ENCODE peak calls at places on chromosomes 13 and 19, in six cellular contexts. E is CD8-positive, alpha-beta T cell; I is stomach; C is esophagus squamous epithelium; F is osteoblast; Q is thoracic aorta. X is an unnamed sample.

GRCh38 chr13:27375686-27376326 is 48.6 kb upstream of the GTF3A start:
- DNase-seq in E (peak; percentile 63), I (peak; percentile 70), C (no peak), F (peak; percentile 85), Q (no peak), X (no peak)

GRCh38 chr13:76014618-76015315 is 378.6 kb downstream of the LMO7 start:
- DNase-seq in E (no peak), I (no peak), C (no peak), F (peak; percentile 10), Q (no peak), X (no peak)

GRCh38 chr19:45173816-45174215 is 4.2 kb downstream of the TRAPPC6A start:
- DNase-seq in E (no peak), I (no peak), C (no peak), F (peak; percentile 97), Q (no peak), X (no peak)

GRCh38 chr13:27279506-27279905 is 8.9 kb downstream of the RASL11A start:
- DNase-seq in E (no peak), I (no peak), C (no peak), F (no peak), Q (no peak), X (no peak)

GRCh38 chr19:10295847-10296591 is 6.3 kb downstream of the ICAM5 start:
- DNase-seq in E (no peak), I (no peak), C (no peak), F (peak; percentile 82), Q (no peak), X (no peak)

GRCh38 chr19:47124937-47125668 is 5.5 kb upstream of the SAE1 start:
- DNase-seq in E (peak; percentile 11), I (no peak), C (no peak), F (peak; percentile 69), Q (no peak), X (no peak)

GRCh38 chr13:113168211-113168610 is 9.8 kb downstream of the PROZ start:
- DNase-seq in E (no peak), I (no peak), C (no peak), F (peak; percentile 44), Q (no peak), X (no peak)

GRCh38 chr13:37752156-37752555 is 117.4 kb downstream of the TRPC4 start:
- DNase-seq in E (no peak), I (no peak), C (no peak), F (no peak), Q (no peak), X (no peak)

GRCh38 chr19:7391218-7391670 is 42.5 kb downstream of the ARHGEF18 start:
- DNase-seq in E (no peak), I (peak; percentile 31), C (no peak), F (peak; percentile 76), Q (no peak), X (no peak)

GRCh38 chr13:34458756-34459462 is 483.2 kb upstream of the NBEA start:
- DNase-seq in E (no peak), I (no peak), C (no peak), F (peak; percentile 52), Q (no peak), X (no peak)

GRCh38 chr13:114025432-114026127 is 51.7 kb upstream of the C13orf46 start:
- DNase-seq in E (no peak), I (no peak), C (no peak), F (no peak), Q (no peak), X (no peak)

GRCh38 chr13:43146400-43146799 is 123.0 kb downstream of the DNAJC15 start:
- DNase-seq in E (no peak), I (no peak), C (no peak), F (no peak), Q (no peak), X (no peak)

GRCh38 chr13:99357149-99357596 is 50.0 kb upstream of the GPR183 start:
- DNase-seq in E (peak; percentile 49), I (no peak), C (no peak), F (peak; percentile 94), Q (no peak), X (no peak)

GRCh38 chr13:109764045-109764444 is 22.3 kb downstream of the IRS2 start:
- DNase-seq in E (no peak), I (no peak), C (no peak), F (no peak), Q (no peak), X (no peak)

GRCh38 chr19:16585808-16586476 is 13.7 kb upstream of the SLC35E1 start:
- DNase-seq in E (no peak), I (no peak), C (no peak), F (peak; percentile 60), Q (no peak), X (no peak)

GRCh38 chr19:18027151-18027550 is 19.2 kb downstream of the ARRDC2 start:
- DNase-seq in E (no peak), I (no peak), C (no peak), F (no peak), Q (no peak), X (no peak)

GRCh38 chr19:18020212-18021067 is 12.5 kb downstream of the ARRDC2 start:
- DNase-seq in E (no peak), I (peak; percentile 95), C (no peak), F (peak; percentile 93), Q (peak; percentile 77), X (peak; percentile 82)

GRCh38 chr19:18021121-18021755 is 13.3 kb downstream of the ARRDC2 start:
- DNase-seq in E (peak; percentile 84), I (peak; percentile 88), C (no peak), F (peak; percentile 97), Q (peak; percentile 77), X (peak; percentile 79)

DNA sequence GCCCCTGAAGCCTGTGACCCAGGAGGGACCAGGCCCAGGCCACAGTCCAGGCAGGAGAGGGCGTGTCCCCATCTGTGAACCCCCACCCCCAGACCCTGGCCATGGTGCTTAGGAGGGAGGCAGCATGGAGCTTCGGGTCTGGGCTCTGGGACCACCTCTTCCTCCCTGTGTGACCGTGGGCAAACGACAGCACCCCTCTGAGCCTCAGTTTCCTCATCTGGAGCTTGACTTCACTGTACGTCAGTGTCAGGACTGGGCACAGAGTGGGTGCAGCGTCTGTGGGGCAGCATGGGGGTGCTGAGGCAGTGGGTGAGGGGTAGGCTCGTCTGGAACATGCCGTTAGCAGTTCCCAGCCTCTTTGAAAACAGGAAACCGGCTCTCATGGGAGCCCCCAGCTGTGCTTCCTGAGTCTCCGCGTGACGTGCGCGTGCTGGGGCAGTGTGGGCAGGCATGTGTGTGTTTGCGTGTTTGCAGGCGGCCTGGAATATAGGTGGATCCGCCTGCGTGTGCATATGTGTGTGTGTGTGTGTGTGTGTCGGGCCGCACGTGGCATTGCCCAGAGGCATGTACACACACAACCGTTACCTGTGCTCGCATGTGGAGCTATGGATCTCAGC is 15.7 kb downstream of the ARRDC2 start:
- DNase-seq in E (peak; percentile 84), I (peak; percentile 64), C (peak; percentile 45), F (peak; percentile 80), Q (no peak), X (no peak)
- H3K27ac ChIP-seq in E (peak overlapping the region; percentile 68), I (peak overlapping the region; percentile 84), C (peak overlapping the region; percentile 64), F (peak overlapping the region; percentile 66), Q (peak overlapping the region; percentile 98), X (peak overlapping the region; percentile 86)

GRCh38 chr19:5613466-5613865 is 9.1 kb downstream of the SAFB2 start:
- DNase-seq in E (no peak), I (no peak), C (no peak), F (no peak), Q (no peak), X (no peak)
- H3K4me1 ChIP-seq in E (peaks cover 14% of the 10 kb centered on the region), I (peaks cover 10% of the 10 kb centered on the region), C (peaks cover 11% of the 10 kb centered on the region), F (peaks cover 19% of the 10 kb centered on the region), Q (peaks cover 9% of the 10 kb centered on the region), X (no peaks in the 10 kb centered on the region)

GRCh38 chr19:23286477-23286876 is 36.3 kb upstream of the ZNF724 start:
- DNase-seq in E (peak; percentile 9), I (no peak), C (no peak), F (no peak), Q (no peak), X (no peak)
- TF ChIP-seq CTCF in E (peak; percentile 45), I (no peak), C (no peak), F (no peak), Q (peak; percentile 23), X (no peak)

GRCh38 chr13:41614671-41615519 is 157.5 kb downstream of the RGCC start:
- DNase-seq in E (no peak), I (no peak), C (no peak), F (peak; percentile 42), Q (no peak), X (no peak)
- H3K27ac ChIP-seq in E (no peak overlapping the region), I (no peak overlapping the region), C (no peak overlapping the region), F (peak overlapping the region; percentile 73), Q (no peak overlapping the region), X (peak overlapping the region; percentile 31)

DNA sequence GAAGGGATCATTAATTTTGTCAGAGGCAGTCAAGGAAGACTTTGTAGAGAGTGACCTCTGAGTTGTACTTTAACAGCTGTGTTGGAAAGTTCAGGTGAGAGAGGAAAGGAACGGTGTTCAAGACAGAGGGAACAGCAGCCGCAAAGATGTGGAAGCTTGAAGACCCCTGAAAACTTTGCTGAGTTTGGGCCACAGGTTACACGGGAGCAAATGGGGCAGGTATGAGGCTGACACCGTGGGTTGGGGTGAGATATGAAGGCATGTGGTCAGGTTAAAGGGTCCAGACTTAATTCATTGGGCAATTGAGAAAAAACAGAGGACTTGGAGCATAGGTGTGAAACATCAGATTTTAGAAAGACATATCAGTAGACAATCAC is 72.0 kb upstream of the SERP2 start:
- DNase-seq in E (no peak), I (no peak), C (no peak), F (no peak), Q (no peak), X (no peak)
- H3K4me1 ChIP-seq in E (peaks cover 6% of the 10 kb centered on the region), I (peaks cover 60% of the 10 kb centered on the region), C (peaks cover 65% of the 10 kb centered on the region), F (peaks cover 49% of the 10 kb centered on the region), Q (peaks cover 79% of the 10 kb centered on the region), X (no peaks in the 10 kb centered on the region)

X was measured in breast epithelium.